ENCODE peak calls at places on chromosomes 11 and 22, in six cellular contexts. P is NCI-H226, X is M059J, F is WERI-Rb-1, Z is ovary, L is NCI-H2171. J is an unnamed sample.

GRCh38 chr11:117026593-117027330 is 71.5 kb downstream of the SIK3 start:
- DNase-seq in F (no peak), P (peak), L (no peak), Z (no peak), X (peak), J (no peak)

GRCh38 chr11:10770626-10771254 is 19.7 kb downstream of the CTR9 start:
- DNase-seq in X (peak), Z (no peak), P (no peak), F (peak), L (no peak), J (no peak)

GRCh38 chr11:133955091-133955846 is 1.5 kb downstream of the IGSF9B start:
- DNase-seq in P (no peak), F (no peak), L (no peak), Z (peak), X (no peak), J (peak)

GRCh38 chr11:67138922-67139321 is 19.9 kb downstream of the KDM2A start:
- DNase-seq in L (no peak), Z (no peak), F (no peak), X (no peak), P (no peak), J (no peak)

GRCh38 chr11:117076941-117077659 is 21.1 kb downstream of the SIK3 start:
- DNase-seq in X (peak), F (no peak), P (no peak), L (no peak), Z (no peak), J (no peak)

GRCh38 chr11:117970400-117971024 is 15.7 kb upstream of the IL10RA start:
- DNase-seq in X (peak), Z (no peak), L (no peak), F (no peak), P (peak), J (no peak)

GRCh38 chr22:47168900-47169800 is 406.7 kb downstream of the TBC1D22A start:
- DNase-seq in L (no peak), P (no peak), Z (peak), F (peak), X (no peak), J (no peak)

GRCh38 chr11:12631651-12632050 is 42.6 kb upstream of the TEAD1 start:
- DNase-seq in P (no peak), L (no peak), F (peak), Z (no peak), X (no peak), J (no peak)

GRCh38 chr11:122139595-122139866 is 23.5 kb upstream of the BLID start:
- DNase-seq in L (no peak), P (no peak), Z (no peak), X (peak), F (no peak), J (no peak)

GRCh38 chr11:94731921-94732601 is 36.1 kb upstream of the AMOTL1 start:
- DNase-seq in X (peak), L (no peak), F (peak), P (peak), Z (no peak), J (peak)

GRCh38 chr11:13446444-13446843 is 16.6 kb downstream of the BTBD10 start:
- DNase-seq in P (no peak), Z (no peak), L (no peak), X (peak), F (no peak), J (no peak)

GRCh38 chr11:101840720-101841119 is 74.1 kb upstream of the CEP126 start:
- DNase-seq in F (no peak), L (no peak), X (no peak), Z (no peak), P (peak), J (no peak)

GRCh38 chr11:126839496-126839895 is 161.1 kb downstream of the KIRREL3 start:
- DNase-seq in F (no peak), L (no peak), P (no peak), Z (no peak), X (no peak), J (no peak)

GRCh38 chr11:78753297-78753696 is 178.6 kb upstream of the NARS2 start:
- DNase-seq in F (no peak), P (no peak), L (no peak), X (no peak), Z (no peak), J (no peak)

J was measured in left cardiac atrium.